ENCODE peak calls at places on chromosomes 6 and 20, in six cellular contexts. Q, V, Z, N, U and O are unnamed samples.

GRCh38 chr20:52294106-52294628 is 102.6 kb upstream of the ZFP64 start:
- DNase-seq in Q (no peak), V (no peak), Z (no peak), N (no peak), U (no peak), O (no peak)

GRCh38 chr20:4014031-4014474 is 1.3 kb downstream of the RNF24 start:
- DNase-seq in Q (peak; percentile 76), V (no peak), Z (no peak), N (no peak), U (peak; percentile 97), O (peak; percentile 82)

GRCh38 chr6:27772261-27773001 is 139.8 kb downstream of the OR2B2 start:
- DNase-seq in Q (peak; percentile 10), V (peak; percentile 82), Z (peak; percentile 58), N (peak; percentile 78), U (peak; percentile 48), O (peak; percentile 97)

GRCh38 chr6:149451361-149452061 is 33.3 kb downstream of the ZC3H12D start:
- DNase-seq in Q (no peak), V (no peak), Z (no peak), N (no peak), U (no peak), O (peak; percentile 48)

GRCh38 chr6:99613705-99614429 is 7.2 kb downstream of the PRDM13 start:
- DNase-seq in Q (no peak), V (no peak), Z (no peak), N (no peak), U (no peak), O (no peak)

GRCh38 chr20:37390891-37391525 is 45.1 kb downstream of the SRC start:
- DNase-seq in Q (no peak), V (no peak), Z (no peak), N (no peak), U (no peak), O (peak; percentile 18)

GRCh38 chr6:134729590-134729989 is 220.3 kb downstream of the ALDH8A1 start:
- DNase-seq in Q (peak; percentile 12), V (no peak), Z (no peak), N (no peak), U (no peak), O (no peak)

GRCh38 chr6:15014958-15015357 is 230.9 kb upstream of the JARID2 start:
- DNase-seq in Q (no peak), V (no peak), Z (no peak), N (no peak), U (no peak), O (no peak)

GRCh38 chr6:16224409-16224808 is 14.0 kb upstream of the GMPR start:
- DNase-seq in Q (no peak), V (no peak), Z (no peak), N (no peak), U (no peak), O (no peak)

GRCh38 chr6:26319405-26320128 is 45.4 kb upstream of the BTN3A2 start:
- DNase-seq in Q (no peak), V (no peak), Z (no peak), N (no peak), U (no peak), O (no peak)

GRCh38 chr20:16459019-16459700 is 114.1 kb downstream of the KIF16B start:
- DNase-seq in Q (no peak), V (no peak), Z (no peak), N (no peak), U (no peak), O (no peak)

GRCh38 chr6:161482517-161482903 is 208.6 kb upstream of the AGPAT4 start:
- DNase-seq in Q (no peak), V (no peak), Z (no peak), N (no peak), U (no peak), O (no peak)

GRCh38 chr6:135266675-135267074 is 85.6 kb downstream of the MYB start:
- DNase-seq in Q (no peak), V (no peak), Z (no peak), N (no peak), U (no peak), O (no peak)

GRCh38 chr6:14642106-14642505 is 524.5 kb downstream of the CD83 start:
- DNase-seq in Q (no peak), V (no peak), Z (no peak), N (no peak), U (no peak), O (no peak)

GRCh38 chr6:163904161-163904560 is 489.6 kb downstream of the QKI start:
- DNase-seq in Q (no peak), V (no peak), Z (no peak), N (no peak), U (no peak), O (no peak)

GRCh38 chr20:49591217-49591865 is 23.4 kb upstream of the PTGIS start:
- DNase-seq in Q (no peak), V (no peak), Z (no peak), N (no peak), U (no peak), O (no peak)

GRCh38 chr20:23159256-23159922 is 73.3 kb upstream of the CD93 start:
- DNase-seq in Q (no peak), V (no peak), Z (no peak), N (no peak), U (no peak), O (peak; percentile 75)

GRCh38 chr20:44398303-44398702 is 42.8 kb downstream of the HNF4A start:
- DNase-seq in Q (no peak), V (no peak), Z (no peak), N (no peak), U (no peak), O (no peak)

GRCh38 chr6:84017709-84018452 is 15.7 kb upstream of the MRAP2 start:
- DNase-seq in Q (no peak), V (no peak), Z (no peak), N (no peak), U (no peak), O (no peak)